ENCODE peak calls at places on chromosomes 6 and 20, in eight cellular contexts. Q is HT1080; E is EH; Z is pulmonary artery endothelial cell; X is NCI-H460; N is hepatic stellate cell; V is cardiac muscle cell; B is activated CD8-positive, alpha-beta T cell treated with anti-CD3 and anti-CD28 coated beads for 36 hours. Y is an unnamed sample.

GRCh38 chr6:44540881-44541280 is 153.4 kb downstream of the CDC5L start:
- DNase-seq in Q (no peak), E (no peak), Z (no peak), X (no peak), N (no peak), V (no peak), B (no peak), Y (peak)

GRCh38 chr20:15637971-15638754 is 935.1 kb downstream of the KIF16B start:
- DNase-seq in Q (no peak), E (no peak), Z (peak), X (no peak), N (no peak), V (no peak), B (no peak), Y (no peak)

GRCh38 chr6:94269256-94269655 is 849.9 kb upstream of the EPHA7 start:
- DNase-seq in Q (peak), E (no peak), Z (no peak), X (no peak), N (no peak), V (no peak), B (no peak), Y (no peak)

GRCh38 chr6:36235309-36235708 is 34.6 kb upstream of the PNPLA1 start:
- DNase-seq in Q (no peak), E (no peak), Z (no peak), X (no peak), N (no peak), V (no peak), B (no peak), Y (no peak)

GRCh38 chr6:12637960-12638641 is 78.5 kb upstream of the PHACTR1 start:
- DNase-seq in Q (peak), E (peak), Z (peak), X (peak), N (peak), V (peak), B (peak), Y (no peak)

GRCh38 chr6:170286246-170286933 is 4.5 kb downstream of the DLL1 start:
- DNase-seq in Q (no peak), E (peak), Z (no peak), X (no peak), N (no peak), V (peak), B (no peak), Y (no peak)

GRCh38 chr6:55528624-55529023 is 50.4 kb downstream of the HMGCLL1 start:
- DNase-seq in Q (peak), E (peak), Z (peak), X (peak), N (peak), V (peak), B (no peak), Y (no peak)

GRCh38 chr6:115591973-115592486 is 468.7 kb downstream of the FRK start:
- DNase-seq in Q (peak), E (peak), Z (no peak), X (no peak), N (no peak), V (no peak), B (no peak), Y (no peak)

GRCh38 chr20:23562721-23563342 is 5.5 kb downstream of the CST9L start:
- DNase-seq in Q (no peak), E (no peak), Z (no peak), X (no peak), N (no peak), V (no peak), B (no peak), Y (no peak)

GRCh38 chr6:39327516-39327915 is 5.0 kb upstream of the KCNK16 start:
- DNase-seq in Q (no peak), E (no peak), Z (no peak), X (no peak), N (no peak), V (no peak), B (no peak), Y (no peak)